ENCODE peak calls at places on chromosomes 2 and 18, in eight cellular contexts. J is fibroblast of pulmonary artery, T is AG04450, X is ovary, I is foreskin fibroblast, Z is esophagus squamous epithelium, G is tibial nerve, R is colonic mucosa. B is an unnamed sample.

GRCh38 chr18:23162473-23162872 is 27.2 kb downstream of the CABLES1 start:
- DNase-seq in G (no peak), J (no peak), T (no peak), Z (no peak), I (no peak), X (no peak), R (no peak), B (no peak)

GRCh38 chr18:54444309-54444914 is 86.7 kb downstream of the C18orf54 start:
- DNase-seq in Z (no peak), J (peak; percentile 74), X (peak; percentile 24), G (peak; percentile 24), R (peak; percentile 69), I (peak; percentile 79), T (peak; percentile 27), B (peak; percentile 55)

GRCh38 chr18:36527740-36528455 is 230.4 kb downstream of the FHOD3 start:
- DNase-seq in I (no peak), R (no peak), G (no peak), J (no peak), Z (no peak), T (no peak), X (no peak), B (no peak)

GRCh38 chr2:218879881-218880748 is 537 bp upstream of the WNT10A start:
- DNase-seq in J (no peak), T (no peak), X (no peak), I (no peak), R (peak; percentile 46), Z (no peak), G (no peak), B (no peak)

GRCh38 chr18:13527730-13528129 is 198.6 kb downstream of the FAM210A start:
- DNase-seq in X (no peak), R (no peak), Z (no peak), G (no peak), T (no peak), J (no peak), I (no peak), B (no peak)

GRCh38 chr2:105237045-105237765 is 4.3 kb upstream of the GPR45 start:
- DNase-seq in I (no peak), X (no peak), J (no peak), R (no peak), Z (no peak), G (no peak), T (no peak), B (no peak)

GRCh38 chr18:49510393-49511115 is 23.5 kb upstream of the C18orf32 start:
- DNase-seq in G (peak; percentile 30), I (peak; percentile 81), T (no peak), X (peak; percentile 42), R (peak; percentile 50), Z (no peak), J (peak; percentile 73), B (peak; percentile 44)

GRCh38 chr2:125837108-125837507 is 818.9 kb upstream of the GYPC start:
- DNase-seq in X (no peak), Z (no peak), T (no peak), J (no peak), I (no peak), R (peak; percentile 22), G (no peak), B (no peak)

GRCh38 chr2:239716536-239717318 is 308.4 kb downstream of the NDUFA10 start:
- DNase-seq in G (peak; percentile 59), X (no peak), Z (no peak), I (peak; percentile 44), J (no peak), T (no peak), R (no peak), B (no peak)

GRCh38 chr2:233112261-233113113 is 52.3 kb downstream of the INPP5D start:
- DNase-seq in G (no peak), I (no peak), T (no peak), X (no peak), J (no peak), Z (no peak), R (no peak), B (no peak)

GRCh38 chr2:150528861-150529801 is 41.7 kb upstream of the RND3 start:
- DNase-seq in I (peak; percentile 87), G (no peak), R (no peak), T (no peak), J (peak; percentile 80), Z (no peak), X (no peak), B (peak; percentile 99)

GRCh38 chr2:3131636-3132326 is 245.8 kb downstream of the EIPR1 start:
- DNase-seq in Z (no peak), T (no peak), J (no peak), G (no peak), X (no peak), I (peak; percentile 14), R (no peak), B (no peak)

GRCh38 chr2:236637691-236638569 is 68.3 kb downstream of the ACKR3 start:
- DNase-seq in J (no peak), T (no peak), R (no peak), Z (no peak), I (peak; percentile 13), G (no peak), X (no peak), B (no peak)

GRCh38 chr2:224069172-224069571 is 30.1 kb upstream of the SERPINE2 start:
- DNase-seq in J (peak; percentile 44), G (no peak), Z (no peak), X (no peak), I (no peak), R (peak; percentile 27), T (no peak), B (no peak)

GRCh38 chr2:26840937-26841610 is 6.9 kb upstream of the DPYSL5 start:
- DNase-seq in X (no peak), G (no peak), I (no peak), R (no peak), J (no peak), Z (no peak), T (no peak), B (peak; percentile 37)

GRCh38 chr2:232896700-232897385 is 26.8 kb downstream of the SNORC start:
- DNase-seq in Z (no peak), G (no peak), J (no peak), T (no peak), X (no peak), I (no peak), R (no peak), B (no peak)

GRCh38 chr2:222756362-222756831 is 84.9 kb downstream of the MOGAT1 start:
- DNase-seq in J (no peak), X (no peak), G (no peak), I (no peak), Z (no peak), R (no peak), T (no peak), B (peak; percentile 53)

GRCh38 chr2:203361922-203362321 is 33.7 kb downstream of the ABI2 start:
- DNase-seq in Z (no peak), J (peak; percentile 22), X (no peak), T (no peak), I (peak; percentile 52), R (no peak), G (no peak), B (no peak)

GRCh38 chr2:118371500-118371899 is 283.2 kb downstream of the INSIG2 start:
- DNase-seq in J (peak; percentile 36), R (no peak), Z (no peak), X (no peak), T (peak; percentile 13), G (no peak), I (peak; percentile 85), B (peak; percentile 33)

GRCh38 chr18:58596265-58596681 is 32.6 kb downstream of the ALPK2 start:
- DNase-seq in R (no peak), Z (no peak), I (no peak), X (no peak), G (no peak), T (no peak), J (no peak), B (no peak)

GRCh38 chr2:181741756-181742155 is 61.4 kb upstream of the NEUROD1 start:
- DNase-seq in Z (no peak), I (peak; percentile 53), G (no peak), J (no peak), R (no peak), T (peak; percentile 3), X (no peak), B (peak; percentile 71)

GRCh38 chr2:2328847-2329246 is 2.2 kb downstream of the MYT1L start:
- DNase-seq in R (no peak), Z (no peak), J (peak; percentile 1), X (no peak), T (no peak), I (no peak), G (no peak), B (peak; percentile 0)

GRCh38 chr2:36352711-36353110 is 2.9 kb upstream of the CRIM1 start:
- DNase-seq in T (no peak), G (no peak), Z (no peak), J (peak; percentile 78), R (no peak), X (no peak), I (peak; percentile 74), B (peak; percentile 84)
- H3K4me3 ChIP-seq in T (no peak overlapping the region), G (no peak overlapping the region), Z (no peak overlapping the region), J (no peak overlapping the region), R (no peak overlapping the region), X (no peak overlapping the region), I (no peak overlapping the region), B (no peak overlapping the region)

DNA sequence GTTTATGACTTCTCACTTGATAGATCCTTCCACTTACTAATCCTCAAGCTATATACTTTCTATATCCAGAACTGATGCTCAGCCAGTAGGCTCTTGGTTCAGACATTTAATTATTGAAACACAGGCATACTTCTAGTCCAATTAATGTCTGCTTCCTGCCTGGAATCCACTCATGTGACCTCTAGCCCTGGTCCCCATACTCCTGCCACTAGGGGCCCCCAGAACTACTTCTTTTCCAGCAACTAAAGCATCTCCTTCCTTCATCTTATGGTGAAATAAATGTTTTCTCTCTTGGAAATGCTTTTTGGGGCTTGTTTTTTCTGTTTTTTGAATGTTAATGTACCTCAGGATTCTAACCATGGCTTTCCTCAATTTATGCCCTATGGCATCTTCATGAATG is 527.6 kb downstream of the SATB2 start:
- DNase-seq in J (no peak), I (peak; percentile 6), Z (no peak), R (no peak), X (no peak), G (no peak), T (no peak), B (no peak)
- TF ChIP-seq CTCF in J (no peak), I (peak; percentile 17), Z (no peak), R (no peak), X (no peak), G (no peak), T (peak; percentile 21), B (no peak)

DNA sequence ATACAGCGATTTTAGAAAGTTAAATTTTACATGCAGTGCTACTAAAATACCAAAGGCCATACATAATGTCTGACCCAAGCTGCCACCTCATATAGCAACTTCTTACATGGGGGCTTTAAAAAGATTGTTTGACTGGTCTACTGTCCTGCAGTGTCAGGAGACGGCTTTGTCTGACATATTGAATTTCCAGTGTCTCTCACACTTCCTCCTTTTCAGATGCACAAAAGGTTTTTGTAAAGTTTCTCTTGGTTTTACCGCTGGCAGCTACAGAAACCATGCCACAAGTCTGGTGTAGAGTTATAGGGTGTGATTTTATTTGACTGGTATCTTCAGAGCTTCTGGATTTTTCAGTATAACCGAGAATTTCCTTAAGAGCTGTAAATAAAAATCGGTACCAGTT is 1.1 kb upstream of the ASAP2 start:
- DNase-seq in R (no peak), G (no peak), I (no peak), Z (no peak), T (no peak), X (no peak), J (no peak), B (no peak)
- H3K4me3 ChIP-seq in R (peak overlapping the region; percentile 47), G (peak overlapping the region; percentile 33), I (peak overlapping the region; percentile 65), Z (peak overlapping the region; percentile 78), T (peak overlapping the region; percentile 62), X (no peak overlapping the region), J (no peak overlapping the region), B (peak overlapping the region; percentile 80)

GRCh38 chr2:230762317-230762896 is 49.8 kb downstream of the CAB39 start:
- DNase-seq in J (no peak), X (no peak), T (no peak), Z (no peak), R (no peak), G (no peak), I (peak; percentile 42), B (no peak)
- TF ChIP-seq CTCF in J (peak; percentile 70), X (no peak), T (peak; percentile 65), Z (no peak), R (peak; percentile 36), G (no peak), I (peak; percentile 52), B (peak; percentile 49)